ENCODE peak calls at places on chromosomes 3 and 15, in four cellular contexts. I is upper lobe of left lung, X is adrenal gland, E is left lung. Q is an unnamed sample. For H3K36me3, the result is how much of the 10 kb centered on the place peaks cover.

GRCh38 chr3:148360046-148360445 is 337.7 kb upstream of the AGTR1 start:
- DNase-seq in I (no peak), X (no peak), E (no peak), Q (no peak)

GRCh38 chr3:116176974-116177555 is 268.2 kb downstream of the LSAMP start:
- DNase-seq in X (no peak), I (no peak), E (no peak), Q (no peak)

GRCh38 chr15:78536134-78536533 is 4.1 kb upstream of the PSMA4 start:
- DNase-seq in X (no peak), E (no peak), I (no peak), Q (no peak)

GRCh38 chr3:20107722-20108121 is 67.5 kb downstream of the KAT2B start:
- DNase-seq in I (no peak), X (no peak), E (no peak), Q (no peak)

GRCh38 chr15:69390575-69390974 is 23.6 kb upstream of the KIF23 start:
- DNase-seq in X (no peak), I (no peak), E (no peak), Q (no peak)

GRCh38 chr3:45453887-45454286 is 65.5 kb downstream of the LARS2 start:
- DNase-seq in X (no peak), I (no peak), E (no peak), Q (no peak)

GRCh38 chr3:142866841-142867631 is 21.8 kb downstream of the PCOLCE2 start:
- DNase-seq in X (no peak), I (no peak), E (no peak), Q (peak)

GRCh38 chr15:43207024-43207423 is 13.8 kb downstream of the EPB42 start:
- DNase-seq in I (no peak), X (no peak), E (no peak), Q (no peak)

GRCh38 chr3:164278550-164278949 is 799.7 kb downstream of the SI start:
- DNase-seq in E (no peak), I (no peak), X (no peak), Q (no peak)

GRCh38 chr3:79724206-79724605 is 43.6 kb downstream of the ROBO1 start:
- DNase-seq in X (no peak), I (no peak), E (no peak), Q (peak)

GRCh38 chr3:9388562-9389272 is 8.7 kb upstream of the SETD5 start:
- DNase-seq in I (no peak), X (no peak), E (no peak), Q (no peak)

GRCh38 chr15:59892995-59893394 is 111.1 kb upstream of the FOXB1 start:
- DNase-seq in E (no peak), I (no peak), X (no peak), Q (no peak)

GRCh38 chr15:35519536-35520149 is 26.3 kb downstream of the DPH6 start:
- DNase-seq in I (no peak), E (no peak), X (no peak), Q (no peak)

GRCh38 chr15:29570121-29570930 is 251.9 kb downstream of the TJP1 start:
- DNase-seq in E (no peak), I (no peak), X (no peak), Q (no peak)
- H3K27ac ChIP-seq in E (no peak), I (peak), X (no peak), Q (peak)

GRCh38 chr15:90481023-90481422 is 48.7 kb upstream of the CRTC3 start:
- DNase-seq in E (no peak), X (no peak), I (peak), Q (no peak)
- H3K36me3 ChIP-seq in E (under half), X (under half), I (under half), Q (under half)

DNA sequence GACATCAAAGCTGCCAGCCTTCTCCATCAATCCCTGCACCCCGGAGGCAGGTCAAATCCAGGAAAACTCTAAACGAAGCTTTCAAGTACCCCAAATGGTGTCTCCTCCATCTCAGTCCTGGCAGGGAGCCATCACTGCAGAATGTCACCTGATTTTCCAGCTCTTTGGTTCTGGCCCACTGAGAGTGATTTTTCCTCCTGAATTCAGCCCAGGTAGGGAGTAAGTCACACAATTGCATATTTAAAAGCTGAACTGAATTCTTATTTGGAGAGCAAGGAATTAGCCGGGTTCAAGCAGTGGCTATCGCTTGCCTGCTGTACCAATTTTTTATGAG is 5.3 kb downstream of the RFTN1 start:
- DNase-seq in E (no peak), I (no peak), X (no peak), Q (no peak)
- H3K27ac ChIP-seq in E (no peak), I (peak), X (no peak), Q (no peak)

DNA sequence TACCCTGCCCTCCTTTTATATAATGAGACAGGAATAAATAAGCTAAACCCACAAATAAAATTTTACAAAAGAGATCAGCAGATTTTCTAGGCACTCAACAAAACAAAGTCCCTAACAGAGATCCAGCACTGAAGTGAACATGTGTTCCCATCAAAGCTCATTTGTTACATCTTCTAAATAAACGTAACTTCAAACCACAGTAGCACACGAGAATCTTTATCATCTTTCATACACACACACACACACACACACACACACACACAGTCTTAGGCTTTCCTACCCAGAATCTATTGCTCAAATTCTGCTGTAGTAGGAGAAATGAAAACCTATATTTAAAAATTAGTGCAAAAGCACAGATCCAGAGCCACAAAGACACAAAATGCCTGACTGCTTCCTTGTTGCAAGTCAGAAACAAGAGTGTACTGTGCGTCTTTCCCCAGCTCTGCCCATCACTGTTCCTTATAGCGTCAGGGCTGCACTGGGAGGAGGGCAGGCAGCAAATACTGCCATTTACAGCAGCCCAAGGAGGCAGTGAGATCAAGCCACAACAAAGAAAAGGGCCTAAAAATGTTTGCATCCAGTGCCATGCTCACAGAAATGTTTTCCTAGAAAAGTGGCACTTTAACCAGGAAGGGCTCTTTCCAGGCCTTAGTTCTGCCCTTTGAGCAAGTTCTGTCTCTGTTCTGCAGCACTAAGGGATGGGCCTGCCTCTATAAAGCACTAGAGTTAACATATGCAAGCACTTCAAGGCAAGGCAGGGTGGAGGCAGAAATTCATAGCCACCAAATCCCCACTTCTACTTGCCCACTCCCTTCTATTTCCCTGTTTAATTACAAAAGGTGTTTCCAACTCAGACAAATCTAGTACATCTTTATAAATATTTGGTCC is 6.0 kb downstream of the IP6K1 start:
- DNase-seq in I (no peak), E (no peak), X (no peak), Q (no peak)
- H3K36me3 ChIP-seq in I (under half), E (under half), X (under half), Q (under half)

GRCh38 chr15:65414841-65415621 is 7.7 kb downstream of the IGDCC4 start:
- DNase-seq in I (no peak), E (no peak), X (no peak), Q (peak)
- H3K27ac ChIP-seq in I (no peak), E (no peak), X (no peak), Q (no peak)

GRCh38 chr15:89429023-89429422 is 67.4 kb downstream of the RHCG start:
- DNase-seq in I (no peak), E (no peak), X (no peak), Q (no peak)

GRCh38 chr15:89429986-89430385 is 66.4 kb downstream of the RHCG start:
- DNase-seq in E (no peak), X (no peak), I (no peak), Q (no peak)

GRCh38 chr15:89428246-89428645 is 68.1 kb downstream of the RHCG start:
- DNase-seq in E (no peak), X (no peak), I (no peak), Q (no peak)

GRCh38 chr15:89433686-89434085 is 62.7 kb downstream of the RHCG start:
- DNase-seq in I (no peak), X (no peak), E (no peak), Q (no peak)

GRCh38 chr15:89430530-89431341 is 65.6 kb downstream of the RHCG start:
- DNase-seq in I (peak), X (peak), E (peak), Q (peak)
- H3K36me3 ChIP-seq in I (under half), X (under half), E (under half), Q (under half)

Q was measured in testis.